ENCODE peak calls at places on chromosome 22, in five cellular contexts. E is Kasumi-1, U is stomach, Z is neural crest cell, W is right atrium auricular region. Y is an unnamed sample.

GRCh38 chr22:42856179-42856864 is 751 bp downstream of the ARFGAP3 start:
- DNase-seq in E (peak; percentile 47), U (peak; percentile 52), Z (no peak), W (peak; percentile 75), Y (peak; percentile 55)

GRCh38 chr22:24413726-24414385 is 13.5 kb upstream of the ADORA2A start:
- DNase-seq in E (no peak), U (no peak), Z (no peak), W (no peak), Y (no peak)

GRCh38 chr22:49646876-49647275 is 180.8 kb downstream of the BRD1 start:
- DNase-seq in E (no peak), U (no peak), Z (no peak), W (no peak), Y (no peak)

GRCh38 chr22:45263790-45264269 is 20.9 kb upstream of the UPK3A start:
- DNase-seq in E (no peak), U (peak; percentile 78), Z (peak; percentile 58), W (peak; percentile 88), Y (peak; percentile 85)

GRCh38 chr22:39419911-39420310 is 20.3 kb downstream of the TAB1 start:
- DNase-seq in E (no peak), U (no peak), Z (no peak), W (no peak), Y (no peak)

GRCh38 chr22:43152001-43152354 is 619 bp downstream of the TSPO start:
- DNase-seq in E (peak; percentile 11), U (no peak), Z (no peak), W (no peak), Y (peak; percentile 40)

GRCh38 chr22:49480896-49481650 is 346.6 kb downstream of the BRD1 start:
- DNase-seq in E (no peak), U (no peak), Z (no peak), W (no peak), Y (no peak)

GRCh38 chr22:48439560-48440135 is 1388.0 kb downstream of the BRD1 start:
- DNase-seq in E (no peak), U (no peak), Z (no peak), W (no peak), Y (no peak)

GRCh38 chr22:32776800-32777199 is 24.7 kb upstream of the TIMP3 start:
- DNase-seq in E (no peak), U (no peak), Z (no peak), W (no peak), Y (no peak)

GRCh38 chr22:47826016-47826415 is 1063.6 kb downstream of the TBC1D22A start:
- DNase-seq in E (no peak), U (no peak), Z (no peak), W (no peak), Y (no peak)

GRCh38 chr22:48488149-48488551 is 1339.5 kb downstream of the BRD1 start:
- DNase-seq in E (no peak), U (no peak), Z (no peak), W (no peak), Y (no peak)

GRCh38 chr22:49330421-49331222 is 497.1 kb downstream of the BRD1 start:
- DNase-seq in E (no peak), U (peak; percentile 20), Z (no peak), W (peak; percentile 38), Y (no peak)

GRCh38 chr22:39898997-39899396 is 1.9 kb upstream of the GRAP2 start:
- DNase-seq in E (peak; percentile 69), U (no peak), Z (no peak), W (no peak), Y (no peak)

GRCh38 chr22:42214625-42215415 is 55.6 kb downstream of the TCF20 start:
- DNase-seq in E (no peak), U (no peak), Z (no peak), W (no peak), Y (no peak)

GRCh38 chr22:45638834-45639746 is 32.5 kb upstream of the ATXN10 start:
- DNase-seq in E (peak; percentile 32), U (peak; percentile 59), Z (no peak), W (peak; percentile 81), Y (peak; percentile 18)

GRCh38 chr22:50576070-50576469 is 2.2 kb downstream of the CPT1B start:
- DNase-seq in E (no peak), U (no peak), Z (peak; percentile 22), W (no peak), Y (peak; percentile 78)

GRCh38 chr22:19800761-19801244 is 40.2 kb downstream of the TBX1 start:
- DNase-seq in E (no peak), U (no peak), Z (peak; percentile 20), W (no peak), Y (peak; percentile 63)

GRCh38 chr22:46971141-46971775 is 208.8 kb downstream of the TBC1D22A start:
- DNase-seq in E (peak; percentile 67), U (no peak), Z (no peak), W (peak; percentile 64), Y (no peak)